ENCODE peak calls at places on chromosomes 5 and 9, in ten cellular contexts. W is brain microvascular endothelial cell, D is mammary epithelial cell, L is stomach, F is HCT116, V is neural progenitor cell, Z is fibroblast of mammary gland, N is ovary, O is fibroblast of lung, J is GM10248. R is an unnamed sample.

GRCh38 chr9:108534741-108535140 is 321.0 kb downstream of the ACTL7B start:
- DNase-seq in W (peak), D (peak), L (no peak), F (peak), V (no peak), Z (peak), N (no peak), O (peak), J (no peak), R (no peak)

GRCh38 chr5:101473483-101473882 is 570.4 kb upstream of the ST8SIA4 start:
- DNase-seq in W (no peak), D (peak), L (no peak), F (no peak), V (no peak), Z (peak), N (no peak), O (peak), J (no peak), R (no peak)

GRCh38 chr5:73415617-73416016 is 33.0 kb downstream of the FOXD1 start:
- DNase-seq in W (no peak), D (peak), L (no peak), F (no peak), V (no peak), Z (no peak), N (no peak), O (no peak), J (no peak), R (no peak)

GRCh38 chr5:1338196-1338490 is 6.8 kb downstream of the CLPTM1L start:
- DNase-seq in W (no peak), D (no peak), L (no peak), F (no peak), V (no peak), Z (no peak), N (no peak), O (no peak), J (no peak), R (no peak)

GRCh38 chr9:131098391-131099087 is 2.2 kb downstream of the AIF1L start:
- DNase-seq in W (no peak), D (no peak), L (no peak), F (no peak), V (no peak), Z (no peak), N (no peak), O (no peak), J (no peak), R (no peak)

GRCh38 chr9:98983295-98984268 is 39.9 kb downstream of the COL15A1 start:
- DNase-seq in W (peak), D (peak), L (no peak), F (no peak), V (no peak), Z (peak), N (no peak), O (peak), J (no peak), R (no peak)

GRCh38 chr9:136052433-136052880 is 42.6 kb downstream of the NACC2 start:
- DNase-seq in W (no peak), D (peak), L (peak), F (no peak), V (peak), Z (no peak), N (no peak), O (no peak), J (no peak), R (no peak)

GRCh38 chr9:117178596-117179111 is 236.2 kb downstream of the ASTN2 start:
- DNase-seq in W (no peak), D (no peak), L (no peak), F (no peak), V (peak), Z (no peak), N (no peak), O (no peak), J (no peak), R (no peak)

GRCh38 chr9:94757158-94757557 is 30.7 kb downstream of the AOPEP start:
- DNase-seq in W (peak), D (no peak), L (no peak), F (no peak), V (no peak), Z (peak), N (no peak), O (no peak), J (no peak), R (no peak)

GRCh38 chr9:115997923-115998322 is 155.7 kb upstream of the PAPPA start:
- DNase-seq in W (peak), D (peak), L (no peak), F (no peak), V (no peak), Z (peak), N (no peak), O (peak), J (no peak), R (no peak)
- TF ChIP-seq CTCF in W (no peak), D (no peak), L (no peak), F (no peak), V (no peak), Z (no peak), N (no peak), O (no peak), J (no peak), R (no peak)

DNA sequence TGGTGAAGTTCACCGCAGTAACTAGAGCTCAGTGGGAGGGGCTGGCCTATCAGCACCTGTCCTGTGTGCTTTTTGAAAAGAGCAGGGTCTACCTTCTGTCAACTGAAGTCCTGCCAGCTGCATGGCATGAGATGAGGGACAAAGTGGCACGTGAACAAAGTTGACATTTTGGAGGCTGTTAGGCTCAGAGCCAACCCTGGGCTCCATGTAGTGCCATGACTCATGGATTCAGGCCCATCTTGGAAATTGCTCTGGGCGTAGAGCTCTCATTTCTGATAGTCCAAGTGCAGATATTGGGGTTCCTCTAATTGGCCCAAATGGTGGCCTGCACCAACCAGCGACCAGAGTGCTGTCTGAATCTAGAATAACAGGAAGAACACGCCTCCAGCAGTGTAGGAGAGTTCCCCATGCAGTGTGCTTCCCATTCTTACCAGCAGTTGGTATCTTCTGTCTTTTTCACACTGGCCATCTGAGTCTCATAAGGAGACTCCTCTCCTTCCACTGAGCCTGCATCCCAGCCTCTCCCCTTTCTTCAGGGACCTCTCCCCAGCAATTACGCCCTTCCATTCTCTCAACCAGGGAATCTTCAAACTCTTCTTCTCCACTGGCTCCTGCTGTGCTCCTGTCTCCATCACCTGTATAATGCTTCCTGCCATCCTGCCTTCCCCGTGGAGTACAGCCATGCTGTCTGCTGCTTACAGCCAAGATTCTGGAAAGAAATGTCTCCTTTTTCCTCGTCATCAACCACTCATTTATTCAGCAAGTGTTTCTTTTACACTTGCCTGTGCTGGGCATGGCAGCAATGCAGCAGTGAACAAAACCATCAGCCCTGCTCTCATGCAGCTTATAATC is 30.4 kb downstream of the IRF1 start:
- DNase-seq in W (no peak), D (no peak), L (peak), F (no peak), V (no peak), Z (no peak), N (no peak), O (no peak), J (no peak), R (no peak)
- TF ChIP-seq CTCF in W (peak), D (no peak), L (no peak), F (peak), V (no peak), Z (no peak), N (no peak), O (no peak), J (no peak), R (no peak)

GRCh38 chr5:84255318-84255717 is 129.4 kb downstream of the EDIL3 start:
- DNase-seq in W (no peak), D (peak), L (no peak), F (peak), V (peak), Z (peak), N (no peak), O (peak), J (no peak), R (no peak)
- TF ChIP-seq CTCF in W (peak), D (peak), L (no peak), F (peak), V (peak), Z (peak), N (no peak), O (peak), J (no peak), R (no peak)

GRCh38 chr9:133591116-133591910 is 17.9 kb downstream of the FAM163B start:
- DNase-seq in W (no peak), D (no peak), L (no peak), F (no peak), V (no peak), Z (no peak), N (no peak), O (no peak), J (no peak), R (no peak)

GRCh38 chr9:133587466-133587865 is 21.7 kb downstream of the FAM163B start:
- DNase-seq in W (no peak), D (no peak), L (no peak), F (no peak), V (no peak), Z (no peak), N (no peak), O (no peak), J (no peak), R (no peak)

GRCh38 chr9:133590231-133590855 is 18.8 kb downstream of the FAM163B start:
- DNase-seq in W (no peak), D (no peak), L (no peak), F (no peak), V (no peak), Z (no peak), N (no peak), O (no peak), J (no peak), R (no peak)

GRCh38 chr9:133591985-133592384 is 17.2 kb downstream of the FAM163B start:
- DNase-seq in W (no peak), D (no peak), L (no peak), F (no peak), V (no peak), Z (no peak), N (no peak), O (no peak), J (no peak), R (no peak)

GRCh38 chr9:133589454-133590227 is 19.5 kb downstream of the FAM163B start:
- DNase-seq in W (no peak), D (no peak), L (no peak), F (peak), V (peak), Z (no peak), N (no peak), O (no peak), J (no peak), R (peak)
- TF ChIP-seq CTCF in W (peak), D (peak), L (no peak), F (peak), V (peak), Z (peak), N (no peak), O (peak), J (peak), R (peak)

DNA sequence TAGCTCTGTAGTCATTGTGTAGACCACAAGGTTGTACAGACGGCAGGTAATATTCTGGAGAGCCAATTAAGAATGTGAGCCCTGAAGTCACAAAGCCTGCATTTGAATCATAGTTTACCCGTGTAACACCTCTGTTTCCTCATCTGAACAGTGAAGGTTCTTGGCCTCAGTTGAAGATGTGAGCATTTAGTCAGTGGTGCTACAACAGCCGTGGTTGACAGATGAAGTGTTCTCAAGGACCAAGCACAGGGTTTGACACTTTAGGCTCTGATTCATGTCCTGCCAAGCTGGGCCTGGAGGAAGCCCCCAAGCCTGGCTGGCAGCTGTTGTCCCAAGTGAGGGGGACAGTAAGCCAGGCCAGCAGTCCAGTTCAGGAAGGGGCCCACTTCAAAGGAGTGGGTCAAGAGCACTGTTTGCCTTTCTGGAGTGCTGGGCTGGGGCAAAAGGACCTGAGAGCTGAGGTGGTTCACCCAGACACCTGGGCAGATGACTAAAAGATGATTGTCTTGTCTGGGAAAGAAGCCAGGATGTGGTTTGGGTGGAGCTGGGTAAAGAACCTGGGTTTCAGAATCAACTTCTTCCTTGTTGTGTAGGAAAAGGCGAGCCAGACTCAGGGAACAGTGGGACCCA is 20.7 kb downstream of the FAXDC2 start:
- DNase-seq in W (no peak), D (peak), L (peak), F (peak), V (no peak), Z (peak), N (no peak), O (no peak), J (no peak), R (peak)
- TF ChIP-seq CTCF in W (no peak), D (no peak), L (no peak), F (no peak), V (no peak), Z (no peak), N (no peak), O (no peak), J (no peak), R (no peak)

GRCh38 chr9:128625391-128626145 is 31.1 kb downstream of the DYNC2I2 start:
- DNase-seq in W (no peak), D (no peak), L (no peak), F (no peak), V (no peak), Z (peak), N (peak), O (no peak), J (no peak), R (no peak)
- TF ChIP-seq CTCF in W (no peak), D (no peak), L (no peak), F (peak), V (peak), Z (no peak), N (no peak), O (no peak), J (no peak), R (no peak)

GRCh38 chr9:35481347-35481975 is 8.4 kb upstream of the RUSC2 start:
- DNase-seq in W (peak), D (peak), L (peak), F (peak), V (peak), Z (peak), N (peak), O (peak), J (peak), R (peak)
- TF ChIP-seq CTCF in W (peak), D (peak), L (peak), F (peak), V (peak), Z (peak), N (no peak), O (peak), J (peak), R (peak)

GRCh38 chr9:134811079-134811672 is 69.4 kb upstream of the FCN2 start:
- DNase-seq in W (no peak), D (no peak), L (no peak), F (no peak), V (no peak), Z (no peak), N (no peak), O (no peak), J (no peak), R (no peak)

GRCh38 chr9:134813841-134814240 is 66.8 kb upstream of the FCN2 start:
- DNase-seq in W (no peak), D (no peak), L (no peak), F (no peak), V (no peak), Z (no peak), N (no peak), O (no peak), J (no peak), R (no peak)

GRCh38 chr9:134814598-134815215 is 65.9 kb upstream of the FCN2 start:
- DNase-seq in W (peak), D (peak), L (no peak), F (no peak), V (no peak), Z (peak), N (no peak), O (peak), J (no peak), R (no peak)

GRCh38 chr9:134809296-134809695 is 71.3 kb upstream of the FCN2 start:
- DNase-seq in W (no peak), D (no peak), L (no peak), F (no peak), V (no peak), Z (no peak), N (no peak), O (no peak), J (no peak), R (no peak)

DNA sequence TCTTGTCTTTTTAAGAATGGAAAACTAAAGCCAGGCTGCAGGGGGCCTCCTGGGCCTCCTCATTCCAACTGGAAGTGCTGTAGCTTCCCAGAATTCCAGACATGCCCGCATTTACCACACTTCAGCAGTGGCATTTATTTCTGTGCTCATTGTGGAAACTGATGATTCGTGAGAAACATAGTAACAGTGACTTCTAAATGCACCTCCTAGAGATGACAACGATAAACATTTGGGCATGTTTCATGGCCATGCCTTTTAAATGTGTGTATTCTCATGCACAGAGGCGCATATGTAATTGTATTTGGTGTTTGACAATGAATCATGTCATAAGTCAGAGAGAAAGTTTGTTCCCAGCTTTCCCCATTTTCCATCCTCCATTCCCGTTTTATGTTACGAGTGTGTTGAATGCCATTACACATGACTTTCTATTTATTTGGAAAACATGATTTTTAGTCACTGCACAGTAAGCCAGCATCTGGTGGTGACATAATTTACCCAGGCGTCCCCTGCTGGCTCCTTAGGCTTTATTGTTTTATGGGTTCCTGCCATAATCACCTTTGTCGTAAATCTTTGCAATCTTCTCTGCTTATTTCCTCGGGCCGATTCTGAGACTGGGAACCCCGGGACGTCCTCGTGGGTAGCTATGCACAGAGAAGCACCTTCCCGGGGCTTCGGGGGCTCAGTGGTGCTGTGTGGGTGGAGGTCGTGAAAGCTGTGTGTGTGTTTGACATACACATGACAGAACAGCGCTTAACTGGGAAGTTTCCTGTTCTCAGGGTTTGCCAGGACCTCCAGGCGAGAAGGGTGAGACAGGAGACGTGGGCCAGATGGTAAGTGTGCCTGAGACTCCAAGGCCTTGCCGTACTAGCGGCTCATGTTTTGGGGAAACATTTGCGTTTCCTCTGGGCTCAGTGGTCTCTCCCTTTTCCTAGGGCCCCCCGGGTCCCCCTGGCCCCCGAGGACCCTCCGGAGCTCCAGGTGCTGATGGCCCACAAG is 68.6 kb upstream of the FCN2 start:
- DNase-seq in W (peak), D (no peak), L (no peak), F (no peak), V (peak), Z (peak), N (no peak), O (peak), J (no peak), R (no peak)
- TF ChIP-seq CTCF in W (peak), D (no peak), L (no peak), F (no peak), V (peak), Z (peak), N (no peak), O (peak), J (no peak), R (no peak)

R was measured in activated CD8-positive, alpha-beta T cell treated with anti-CD3 and anti-CD28 coated beads for 36 hours.